ENCODE peak calls at places on chromosomes 7 and 10, in seven cellular contexts. One of them, this sample, is unnamed.
A peak's percentile ranks its signal among the peaks of the same experiment; 100 is the strongest.

GRCh38 chr7:85407401-85407800 is 220.5 kb upstream of the SEMA3D start:
- DNase-seq in mesenchymal stem cell: no peak
- DNase-seq in neuronal stem cell: no peak
- DNase-seq in H9: no peak
- DNase-seq in H1: no peak
- DNase-seq in IMR-90: no peak
- DNase-seq in trophoblast cell: no peak
- DNase-seq in this sample: no peak

GRCh38 chr10:36504752-36505151 is 620.6 kb upstream of the ANKRD30A start:
- DNase-seq in mesenchymal stem cell: no peak
- DNase-seq in neuronal stem cell: no peak
- DNase-seq in H9: no peak
- DNase-seq in H1: no peak
- DNase-seq in IMR-90: no peak
- DNase-seq in trophoblast cell: no peak
- DNase-seq in this sample: no peak

GRCh38 chr7:50962962-50963374 is 180.3 kb upstream of the GRB10 start:
- DNase-seq in mesenchymal stem cell: peak; percentile 25
- DNase-seq in neuronal stem cell: no peak
- DNase-seq in H9: peak; percentile 55
- DNase-seq in H1: no peak
- DNase-seq in IMR-90: no peak
- DNase-seq in trophoblast cell: peak; percentile 32
- DNase-seq in this sample: peak; percentile 46

GRCh38 chr7:66257481-66257880 is 52.3 kb downstream of the TPST1 start:
- DNase-seq in mesenchymal stem cell: no peak
- DNase-seq in neuronal stem cell: no peak
- DNase-seq in H9: no peak
- DNase-seq in H1: no peak
- DNase-seq in IMR-90: no peak
- DNase-seq in trophoblast cell: no peak
- DNase-seq in this sample: no peak

GRCh38 chr10:102347236-102347828 is 48.2 kb upstream of the NFKB2 start:
- DNase-seq in mesenchymal stem cell: peak; percentile 56
- DNase-seq in neuronal stem cell: peak; percentile 31
- DNase-seq in H9: peak; percentile 70
- DNase-seq in H1: peak; percentile 43
- DNase-seq in IMR-90: peak; percentile 38
- DNase-seq in trophoblast cell: peak; percentile 42
- DNase-seq in this sample: peak; percentile 81

GRCh38 chr7:108265007-108265406 is 134.8 kb upstream of the LAMB4 start:
- DNase-seq in mesenchymal stem cell: no peak
- DNase-seq in neuronal stem cell: no peak
- DNase-seq in H9: no peak
- DNase-seq in H1: no peak
- DNase-seq in IMR-90: no peak
- DNase-seq in trophoblast cell: no peak
- DNase-seq in this sample: no peak

GRCh38 chr7:22338875-22339274 is 18.1 kb downstream of the RAPGEF5 start:
- DNase-seq in mesenchymal stem cell: no peak
- DNase-seq in neuronal stem cell: no peak
- DNase-seq in H9: no peak
- DNase-seq in H1: no peak
- DNase-seq in IMR-90: no peak
- DNase-seq in trophoblast cell: no peak
- DNase-seq in this sample: no peak

GRCh38 chr7:101094791-101095375 is 9.6 kb downstream of the TRIM56 start:
- DNase-seq in mesenchymal stem cell: peak; percentile 60
- DNase-seq in neuronal stem cell: no peak
- DNase-seq in H9: peak; percentile 72
- DNase-seq in H1: peak; percentile 51
- DNase-seq in IMR-90: peak; percentile 67
- DNase-seq in trophoblast cell: peak; percentile 89
- DNase-seq in this sample: peak; percentile 83

GRCh38 chr10:47326306-47326926 is 4.2 kb downstream of the GDF2 start:
- DNase-seq in mesenchymal stem cell: no peak
- DNase-seq in neuronal stem cell: no peak
- DNase-seq in H9: no peak
- DNase-seq in H1: no peak
- DNase-seq in IMR-90: no peak
- DNase-seq in trophoblast cell: no peak
- DNase-seq in this sample: no peak

GRCh38 chr7:150924256-150924851 is 53.8 kb downstream of the KCNH2 start:
- DNase-seq in mesenchymal stem cell: no peak
- DNase-seq in neuronal stem cell: no peak
- DNase-seq in H9: no peak
- DNase-seq in H1: no peak
- DNase-seq in IMR-90: no peak
- DNase-seq in trophoblast cell: no peak
- DNase-seq in this sample: no peak

GRCh38 chr7:27944626-27945025 is 204.7 kb downstream of the TAX1BP1 start:
- DNase-seq in mesenchymal stem cell: no peak
- DNase-seq in neuronal stem cell: no peak
- DNase-seq in H9: no peak
- DNase-seq in H1: no peak
- DNase-seq in IMR-90: no peak
- DNase-seq in trophoblast cell: no peak
- DNase-seq in this sample: no peak

GRCh38 chr7:84783161-84783803 is 403.6 kb downstream of the SEMA3D start:
- DNase-seq in mesenchymal stem cell: peak; percentile 28
- DNase-seq in neuronal stem cell: no peak
- DNase-seq in H9: no peak
- DNase-seq in H1: no peak
- DNase-seq in IMR-90: peak; percentile 39
- DNase-seq in trophoblast cell: no peak
- DNase-seq in this sample: no peak

GRCh38 chr7:24504040-24504439 is 69.2 kb upstream of the PALS2 start:
- DNase-seq in mesenchymal stem cell: no peak
- DNase-seq in neuronal stem cell: no peak
- DNase-seq in H9: no peak
- DNase-seq in H1: no peak
- DNase-seq in IMR-90: no peak
- DNase-seq in trophoblast cell: no peak
- DNase-seq in this sample: no peak
- H3K18ac ChIP-seq in mesenchymal stem cell: no peak overlapping the region
- H3K18ac ChIP-seq in neuronal stem cell: no peak overlapping the region
- H3K18ac ChIP-seq in H9: no peak overlapping the region
- H3K18ac ChIP-seq in H1: no peak overlapping the region
- H3K18ac ChIP-seq in IMR-90: no peak overlapping the region
- H3K18ac ChIP-seq in trophoblast cell: no peak overlapping the region
- H3K18ac ChIP-seq in this sample: no peak overlapping the region

DNA sequence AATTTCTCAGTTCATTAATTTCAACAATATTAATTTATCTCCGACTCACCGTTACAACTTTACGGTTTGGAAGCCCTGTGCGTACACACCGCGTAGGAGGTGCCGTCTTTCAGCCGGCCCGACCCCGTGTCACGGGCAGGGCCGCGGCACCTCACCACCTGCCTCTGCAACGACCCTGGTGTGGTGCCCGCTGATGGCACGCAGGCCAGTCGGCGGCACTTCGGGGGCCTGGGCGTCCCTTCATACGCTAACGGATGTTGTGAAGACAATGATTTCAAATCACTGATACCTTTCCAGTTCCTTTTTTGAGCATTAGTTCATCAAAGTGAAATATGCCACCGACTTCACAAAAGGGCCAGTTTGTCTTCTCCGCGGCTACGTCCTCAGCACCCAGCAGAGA is 125.3 kb downstream of the EBF3 start:
- DNase-seq in mesenchymal stem cell: no peak
- DNase-seq in neuronal stem cell: no peak
- DNase-seq in H9: no peak
- DNase-seq in H1: no peak
- DNase-seq in IMR-90: no peak
- DNase-seq in trophoblast cell: no peak
- DNase-seq in this sample: no peak
- H3K18ac ChIP-seq in mesenchymal stem cell: no peak overlapping the region
- H3K18ac ChIP-seq in neuronal stem cell: no peak overlapping the region
- H3K18ac ChIP-seq in H9: no peak overlapping the region
- H3K18ac ChIP-seq in H1: no peak overlapping the region
- H3K18ac ChIP-seq in IMR-90: no peak overlapping the region
- H3K18ac ChIP-seq in trophoblast cell: no peak overlapping the region
- H3K18ac ChIP-seq in this sample: no peak overlapping the region

GRCh38 chr10:130282492-130283233 is 146.5 kb downstream of the GLRX3 start:
- DNase-seq in mesenchymal stem cell: peak; percentile 3
- DNase-seq in neuronal stem cell: no peak
- DNase-seq in H9: no peak
- DNase-seq in H1: no peak
- DNase-seq in IMR-90: no peak
- DNase-seq in trophoblast cell: no peak
- DNase-seq in this sample: peak; percentile 1
- H3K18ac ChIP-seq in mesenchymal stem cell: no peak overlapping the region
- H3K18ac ChIP-seq in neuronal stem cell: no peak overlapping the region
- H3K18ac ChIP-seq in H9: no peak overlapping the region
- H3K18ac ChIP-seq in H1: no peak overlapping the region
- H3K18ac ChIP-seq in IMR-90: no peak overlapping the region
- H3K18ac ChIP-seq in trophoblast cell: no peak overlapping the region
- H3K18ac ChIP-seq in this sample: no peak overlapping the region

DNA sequence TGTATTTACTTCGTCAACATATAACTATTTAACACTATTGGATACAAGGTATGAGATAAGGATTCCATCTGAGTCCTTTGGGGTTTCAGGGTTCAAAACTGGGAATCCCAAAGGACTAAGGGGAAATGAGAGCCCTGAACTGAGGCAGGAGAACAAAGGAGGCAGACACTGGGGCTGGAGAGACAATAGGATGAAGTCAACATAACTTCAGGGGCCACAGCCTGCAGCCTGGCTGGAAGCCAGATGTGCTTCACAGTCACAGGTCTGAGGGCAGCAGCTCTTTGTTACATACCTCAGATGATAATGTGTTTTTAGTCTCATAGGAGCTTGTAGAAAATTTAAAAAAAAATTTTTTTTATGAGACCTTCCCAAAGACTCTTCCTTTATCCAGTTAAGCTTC is 73.3 kb downstream of the NRF1 start:
- DNase-seq in mesenchymal stem cell: no peak
- DNase-seq in neuronal stem cell: no peak
- DNase-seq in H9: no peak
- DNase-seq in H1: no peak
- DNase-seq in IMR-90: no peak
- DNase-seq in trophoblast cell: no peak
- DNase-seq in this sample: peak; percentile 46
- H3K18ac ChIP-seq in mesenchymal stem cell: no peak overlapping the region
- H3K18ac ChIP-seq in neuronal stem cell: no peak overlapping the region
- H3K18ac ChIP-seq in H9: no peak overlapping the region
- H3K18ac ChIP-seq in H1: no peak overlapping the region
- H3K18ac ChIP-seq in IMR-90: no peak overlapping the region
- H3K18ac ChIP-seq in trophoblast cell: no peak overlapping the region
- H3K18ac ChIP-seq in this sample: no peak overlapping the region

DNA sequence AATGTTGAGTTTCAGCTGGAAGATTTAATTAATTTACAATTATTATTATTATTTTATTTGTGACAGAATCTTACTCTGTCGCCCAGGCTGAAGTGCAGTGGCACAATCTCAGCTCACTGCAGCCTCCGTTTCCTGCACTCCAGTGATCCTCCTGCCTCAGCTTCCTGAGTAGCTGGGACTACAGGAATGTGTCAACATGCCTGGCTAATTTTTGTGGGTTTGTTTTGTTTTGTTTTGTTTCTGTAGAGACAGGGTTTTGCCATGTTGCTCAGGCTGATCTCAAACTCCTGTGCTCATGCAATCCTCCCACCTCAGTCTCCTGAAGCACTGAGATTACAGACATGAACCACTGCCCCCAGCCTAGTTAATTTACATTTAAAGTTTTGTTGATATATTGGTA is 93.8 kb upstream of the MEOX2 start:
- DNase-seq in mesenchymal stem cell: peak; percentile 92
- DNase-seq in neuronal stem cell: no peak
- DNase-seq in H9: no peak
- DNase-seq in H1: no peak
- DNase-seq in IMR-90: peak; percentile 10
- DNase-seq in trophoblast cell: peak; percentile 73
- DNase-seq in this sample: peak; percentile 90
- H3K18ac ChIP-seq in mesenchymal stem cell: no peak overlapping the region
- H3K18ac ChIP-seq in neuronal stem cell: no peak overlapping the region
- H3K18ac ChIP-seq in H9: no peak overlapping the region
- H3K18ac ChIP-seq in H1: no peak overlapping the region
- H3K18ac ChIP-seq in IMR-90: no peak overlapping the region
- H3K18ac ChIP-seq in trophoblast cell: no peak overlapping the region
- H3K18ac ChIP-seq in this sample: no peak overlapping the region

GRCh38 chr7:107021600-107021999 is 22.9 kb upstream of the PRKAR2B start:
- DNase-seq in mesenchymal stem cell: no peak
- DNase-seq in neuronal stem cell: no peak
- DNase-seq in H9: no peak
- DNase-seq in H1: no peak
- DNase-seq in IMR-90: no peak
- DNase-seq in trophoblast cell: no peak
- DNase-seq in this sample: no peak

GRCh38 chr7:107014381-107015023 is 30.0 kb upstream of the PRKAR2B start:
- DNase-seq in mesenchymal stem cell: no peak
- DNase-seq in neuronal stem cell: no peak
- DNase-seq in H9: peak; percentile 36
- DNase-seq in H1: no peak
- DNase-seq in IMR-90: peak; percentile 26
- DNase-seq in trophoblast cell: no peak
- DNase-seq in this sample: no peak

GRCh38 chr7:107016312-107016711 is 28.2 kb upstream of the PRKAR2B start:
- DNase-seq in mesenchymal stem cell: no peak
- DNase-seq in neuronal stem cell: no peak
- DNase-seq in H9: no peak
- DNase-seq in H1: no peak
- DNase-seq in IMR-90: no peak
- DNase-seq in trophoblast cell: no peak
- DNase-seq in this sample: no peak

GRCh38 chr7:107020400-107020799 is 24.1 kb upstream of the PRKAR2B start:
- DNase-seq in mesenchymal stem cell: no peak
- DNase-seq in neuronal stem cell: no peak
- DNase-seq in H9: no peak
- DNase-seq in H1: no peak
- DNase-seq in IMR-90: no peak
- DNase-seq in trophoblast cell: no peak
- DNase-seq in this sample: no peak

GRCh38 chr7:107017965-107018714 is 26.4 kb upstream of the PRKAR2B start:
- DNase-seq in mesenchymal stem cell: no peak
- DNase-seq in neuronal stem cell: no peak
- DNase-seq in H9: no peak
- DNase-seq in H1: no peak
- DNase-seq in IMR-90: no peak
- DNase-seq in trophoblast cell: no peak
- DNase-seq in this sample: no peak
- H3K18ac ChIP-seq in mesenchymal stem cell: no peak overlapping the region
- H3K18ac ChIP-seq in neuronal stem cell: no peak overlapping the region
- H3K18ac ChIP-seq in H9: no peak overlapping the region
- H3K18ac ChIP-seq in H1: no peak overlapping the region
- H3K18ac ChIP-seq in IMR-90: no peak overlapping the region
- H3K18ac ChIP-seq in trophoblast cell: no peak overlapping the region
- H3K18ac ChIP-seq in this sample: no peak overlapping the region

GRCh38 chr10:99834410-99834809 is 52.0 kb downstream of the ABCC2 start:
- DNase-seq in mesenchymal stem cell: peak; percentile 84
- DNase-seq in neuronal stem cell: no peak
- DNase-seq in H9: no peak
- DNase-seq in H1: no peak
- DNase-seq in IMR-90: peak; percentile 89
- DNase-seq in trophoblast cell: peak; percentile 33
- DNase-seq in this sample: no peak
- H3K18ac ChIP-seq in mesenchymal stem cell: peak overlapping the region; percentile 13
- H3K18ac ChIP-seq in neuronal stem cell: no peak overlapping the region
- H3K18ac ChIP-seq in H9: no peak overlapping the region
- H3K18ac ChIP-seq in H1: no peak overlapping the region
- H3K18ac ChIP-seq in IMR-90: peak overlapping the region; percentile 89
- H3K18ac ChIP-seq in trophoblast cell: no peak overlapping the region
- H3K18ac ChIP-seq in this sample: no peak overlapping the region

DNA sequence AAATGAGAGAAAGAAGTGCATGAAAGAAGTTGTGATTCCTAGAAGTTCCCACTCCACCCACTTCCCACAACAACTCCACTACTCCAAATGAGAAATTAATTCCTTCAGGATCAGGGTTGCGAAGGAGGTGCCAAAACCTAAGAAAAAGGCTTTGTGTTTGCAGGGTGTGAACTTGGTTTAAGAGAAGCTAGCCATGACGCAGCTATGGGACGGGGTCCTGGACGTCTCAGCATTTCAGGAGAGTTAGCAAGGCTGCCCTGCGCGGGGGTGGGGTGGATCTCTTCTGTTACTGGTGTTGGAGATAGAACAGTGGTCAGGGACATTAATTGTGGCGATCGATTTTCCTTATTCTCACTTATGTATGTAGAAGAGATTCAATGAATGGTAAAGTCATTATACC is 61.2 kb downstream of the CHST3 start:
- DNase-seq in mesenchymal stem cell: no peak
- DNase-seq in neuronal stem cell: no peak
- DNase-seq in H9: no peak
- DNase-seq in H1: no peak
- DNase-seq in IMR-90: no peak
- DNase-seq in trophoblast cell: no peak
- DNase-seq in this sample: no peak
- H3K18ac ChIP-seq in mesenchymal stem cell: no peak overlapping the region
- H3K18ac ChIP-seq in neuronal stem cell: no peak overlapping the region
- H3K18ac ChIP-seq in H9: no peak overlapping the region
- H3K18ac ChIP-seq in H1: no peak overlapping the region
- H3K18ac ChIP-seq in IMR-90: no peak overlapping the region
- H3K18ac ChIP-seq in trophoblast cell: no peak overlapping the region
- H3K18ac ChIP-seq in this sample: no peak overlapping the region

This sample was measured in mesendoderm.